ENCODE peak calls at places on chromosomes 7 and 10, in six cellular contexts. T is AG09309; C is fibroblast of pulmonary artery; S is skeletal muscle cell; Y is Karpas-422; D is naive thymus-derived CD4-positive, alpha-beta T cell. I is an unnamed sample.

GRCh38 chr7:94276797-94277196 is 117.9 kb upstream of the COL1A2 start:
- DNase-seq in T (no peak), C (peak; percentile 72), S (no peak), Y (peak; percentile 44), D (no peak), I (no peak)

GRCh38 chr10:77392851-77393250 is 244.8 kb downstream of the KCNMA1 start:
- DNase-seq in T (peak; percentile 87), C (peak; percentile 93), S (peak; percentile 90), Y (no peak), D (no peak), I (peak; percentile 80)

GRCh38 chr10:97428572-97428981 is 2.6 kb downstream of the PGAM1 start:
- DNase-seq in T (no peak), C (no peak), S (no peak), Y (no peak), D (no peak), I (no peak)

GRCh38 chr7:50591480-50592438 is 26.6 kb upstream of the DDC start:
- DNase-seq in T (no peak), C (no peak), S (no peak), Y (peak; percentile 75), D (no peak), I (peak; percentile 56)

GRCh38 chr10:112375721-112376577 is 2.0 kb downstream of the ACSL5 start:
- DNase-seq in T (no peak), C (peak; percentile 20), S (no peak), Y (peak; percentile 91), D (peak; percentile 63), I (no peak)

GRCh38 chr7:33887576-33887975 is 17.8 kb upstream of the BMPER start:
- DNase-seq in T (no peak), C (no peak), S (no peak), Y (no peak), D (no peak), I (no peak)

GRCh38 chr10:7819126-7819470 is 793 bp downstream of the TAF3 start:
- DNase-seq in T (no peak), C (peak; percentile 55), S (peak; percentile 8), Y (peak; percentile 56), D (no peak), I (no peak)

GRCh38 chr7:156096806-156097538 is 284.7 kb upstream of the SHH start:
- DNase-seq in T (no peak), C (no peak), S (no peak), Y (peak; percentile 16), D (peak; percentile 19), I (no peak)

GRCh38 chr10:104332243-104333036 is 5.8 kb downstream of the ITPRIP start:
- DNase-seq in T (no peak), C (peak; percentile 49), S (no peak), Y (no peak), D (no peak), I (no peak)

GRCh38 chr10:122234416-122234815 is 36.7 kb upstream of the BTBD16 start:
- DNase-seq in T (no peak), C (no peak), S (no peak), Y (no peak), D (no peak), I (no peak)

GRCh38 chr10:43131906-43132305 is 6.3 kb upstream of the CSGALNACT2 start:
- DNase-seq in T (no peak), C (no peak), S (no peak), Y (no peak), D (no peak), I (no peak)

GRCh38 chr10:100847440-100847839 is 65.3 kb upstream of the SLF2 start:
- DNase-seq in T (no peak), C (peak; percentile 4), S (no peak), Y (no peak), D (no peak), I (no peak)

GRCh38 chr7:142855756-142856564 is 1.1 kb downstream of the EPHB6 start:
- DNase-seq in T (no peak), C (peak; percentile 54), S (no peak), Y (no peak), D (peak; percentile 5), I (no peak)

GRCh38 chr10:51224610-51225230 is 150.4 kb downstream of the PRKG1 start:
- DNase-seq in T (peak; percentile 80), C (peak; percentile 69), S (peak; percentile 92), Y (no peak), D (no peak), I (no peak)

GRCh38 chr7:106957766-106958165 is 86.7 kb upstream of the PRKAR2B start:
- DNase-seq in T (no peak), C (no peak), S (no peak), Y (no peak), D (no peak), I (no peak)

GRCh38 chr7:159149488-159149887 is 4.8 kb upstream of the VIPR2 start:
- DNase-seq in T (no peak), C (no peak), S (no peak), Y (no peak), D (no peak), I (no peak)

GRCh38 chr10:124318076-124318475 is 100.6 kb downstream of the OAT start:
- DNase-seq in T (no peak), C (no peak), S (no peak), Y (no peak), D (no peak), I (no peak)

GRCh38 chr10:95815701-95816100 is 59.7 kb downstream of the ENTPD1 start:
- DNase-seq in T (no peak), C (no peak), S (no peak), Y (no peak), D (no peak), I (no peak)

GRCh38 chr10:84208023-84208422 is 13.7 kb downstream of the CDHR1 start:
- DNase-seq in T (no peak), C (no peak), S (no peak), Y (no peak), D (no peak), I (no peak)

GRCh38 chr10:11403116-11403515 is 208.3 kb downstream of the USP6NL start:
- DNase-seq in T (no peak), C (no peak), S (no peak), Y (no peak), D (peak; percentile 87), I (no peak)

GRCh38 chr7:42925630-42926029 is 6.3 kb downstream of the PSMA2 start:
- DNase-seq in T (no peak), C (no peak), S (no peak), Y (no peak), D (no peak), I (no peak)

GRCh38 chr7:91556239-91556638 is 292.0 kb downstream of the FZD1 start:
- DNase-seq in T (no peak), C (no peak), S (no peak), Y (no peak), D (no peak), I (no peak)
- H3K4me3 ChIP-seq in T (no peak overlapping the region), C (no peak overlapping the region), S (no peak overlapping the region), Y (no peak overlapping the region), D (no peak overlapping the region), I (no peak overlapping the region)

DNA sequence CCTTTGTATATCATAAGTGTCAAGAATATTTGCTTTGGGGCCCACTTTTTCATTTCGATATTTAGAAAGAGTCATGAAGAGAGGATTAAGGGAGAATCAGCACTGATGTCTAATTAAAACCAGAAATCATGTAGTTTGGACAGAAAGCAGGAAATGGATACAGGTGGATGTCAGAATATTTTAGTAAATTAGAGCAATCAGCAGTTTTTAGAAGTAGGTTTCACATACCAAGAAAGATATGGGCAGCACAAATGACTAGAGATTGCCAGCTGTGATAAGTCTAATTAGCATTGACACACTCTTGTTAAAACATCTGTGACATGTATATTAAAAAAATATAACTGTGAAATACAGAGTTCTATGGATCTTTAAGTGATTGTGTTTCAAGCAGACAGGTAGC is 180.8 kb upstream of the POM121L12 start:
- DNase-seq in T (no peak), C (no peak), S (no peak), Y (no peak), D (no peak), I (no peak)
- H3K4me3 ChIP-seq in T (no peak overlapping the region), C (no peak overlapping the region), S (no peak overlapping the region), Y (no peak overlapping the region), D (no peak overlapping the region), I (no peak overlapping the region)

GRCh38 chr7:38681882-38682281 is 50.7 kb upstream of the AMPH start:
- DNase-seq in T (no peak), C (peak; percentile 67), S (no peak), Y (no peak), D (no peak), I (no peak)
- H3K4me3 ChIP-seq in T (no peak overlapping the region), C (no peak overlapping the region), S (no peak overlapping the region), Y (no peak overlapping the region), D (no peak overlapping the region), I (no peak overlapping the region)

GRCh38 chr10:35212856-35213255 is 86.2 kb downstream of the CREM start:
- DNase-seq in T (no peak), C (no peak), S (no peak), Y (no peak), D (no peak), I (no peak)
- H3K4me3 ChIP-seq in T (no peak overlapping the region), C (no peak overlapping the region), S (no peak overlapping the region), Y (no peak overlapping the region), D (no peak overlapping the region), I (no peak overlapping the region)

GRCh38 chr7:74482629-74483401 is 29.1 kb downstream of the GTF2IRD1 start:
- DNase-seq in T (peak; percentile 98), C (peak; percentile 93), S (peak; percentile 95), Y (no peak), D (no peak), I (peak; percentile 88)

GRCh38 chr7:74479961-74480829 is 26.5 kb downstream of the GTF2IRD1 start:
- DNase-seq in T (peak; percentile 80), C (peak; percentile 85), S (peak; percentile 84), Y (no peak), D (no peak), I (peak; percentile 57)

GRCh38 chr7:74479066-74479781 is 25.5 kb downstream of the GTF2IRD1 start:
- DNase-seq in T (no peak), C (no peak), S (no peak), Y (no peak), D (no peak), I (no peak)

GRCh38 chr7:74481458-74482324 is 28.0 kb downstream of the GTF2IRD1 start:
- DNase-seq in T (no peak), C (no peak), S (no peak), Y (no peak), D (no peak), I (no peak)

GRCh38 chr7:74480861-74481417 is 27.2 kb downstream of the GTF2IRD1 start:
- DNase-seq in T (peak; percentile 67), C (peak; percentile 85), S (no peak), Y (no peak), D (no peak), I (no peak)
- H3K4me3 ChIP-seq in T (peak overlapping the region; percentile 48), C (peak overlapping the region; percentile 51), S (peak overlapping the region; percentile 44), Y (no peak overlapping the region), D (no peak overlapping the region), I (peak overlapping the region; percentile 34)

DNA sequence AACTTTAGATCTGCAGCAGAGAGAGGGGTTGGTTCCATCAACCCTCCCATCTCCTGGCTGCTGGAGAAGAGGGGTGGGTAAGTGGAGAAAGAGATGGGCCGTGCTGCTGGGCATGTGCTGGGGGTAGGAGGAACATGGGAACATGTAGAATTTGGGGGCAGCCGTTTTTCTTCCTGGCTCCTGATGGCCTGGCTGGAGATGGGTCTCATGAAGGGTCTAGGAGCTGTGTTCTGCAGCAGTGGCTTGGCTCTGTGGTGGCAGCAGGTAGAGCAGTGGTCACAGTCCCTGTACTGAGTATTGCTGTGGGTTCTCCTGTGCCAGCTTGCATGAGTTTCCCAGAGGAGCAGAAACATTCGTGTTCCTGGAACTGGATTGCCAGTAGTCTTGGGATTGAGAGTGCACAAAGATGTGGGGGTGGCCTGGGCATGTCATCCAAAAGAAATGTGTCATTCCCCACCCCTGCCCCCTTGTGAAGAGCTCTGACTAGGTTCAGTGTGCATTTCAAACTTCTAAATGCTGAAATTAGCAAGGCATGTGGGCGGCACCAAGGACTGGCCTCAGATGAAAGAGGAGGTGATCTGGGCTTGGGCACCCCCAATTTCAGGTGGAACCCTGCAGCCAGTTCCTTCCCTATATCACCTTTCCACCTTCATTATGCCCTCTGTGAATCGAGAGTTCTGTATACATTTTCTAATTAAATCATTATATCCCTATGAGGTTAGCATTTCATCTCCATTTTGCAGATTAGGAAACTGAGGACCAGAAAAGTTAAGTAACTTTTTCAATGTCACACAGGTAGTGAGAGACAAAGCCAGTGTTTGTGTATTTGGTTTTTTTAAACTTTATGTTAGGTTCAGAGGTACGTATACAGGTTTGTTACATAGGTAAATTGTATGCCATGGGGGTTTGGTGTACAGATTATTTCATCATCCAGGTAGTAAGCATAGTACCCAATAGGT is 2.1 kb downstream of the CHST3 start:
- DNase-seq in T (no peak), C (no peak), S (no peak), Y (no peak), D (no peak), I (no peak)
- H3K4me3 ChIP-seq in T (peak overlapping the region; percentile 70), C (peak overlapping the region; percentile 80), S (peak overlapping the region; percentile 83), Y (no peak overlapping the region), D (no peak overlapping the region), I (peak overlapping the region; percentile 74)

I was measured in kidney epithelial cell.